ENCODE peak calls at places on chromosome 12, in four cellular contexts. J is GM23338, Q is endothelial cell of umbilical vein, U is prostate gland. S is an unnamed sample. For H3K4me1, the result is how much of the 10 kb centered on the place peaks cover.

GRCh38 chr12:43551271-43551970 is 582 bp downstream of the ADAMTS20 start:
- DNase-seq in J (peak), Q (no peak), U (no peak), S (no peak)

GRCh38 chr12:89373772-89374572 is 21.7 kb upstream of the DUSP6 start:
- DNase-seq in J (no peak), Q (peak), U (peak), S (no peak)

GRCh38 chr12:76037130-76038105 is 5.8 kb upstream of the PHLDA1 start:
- DNase-seq in J (peak), Q (peak), U (peak), S (no peak)

GRCh38 chr12:100566887-100567637 is 6.4 kb upstream of the GAS2L3 start:
- DNase-seq in J (no peak), Q (no peak), U (no peak), S (no peak)

GRCh38 chr12:29253916-29254625 is 105.0 kb downstream of the FAR2 start:
- DNase-seq in J (no peak), Q (no peak), U (no peak), S (no peak)

GRCh38 chr12:15603461-15604085 is 185.6 kb downstream of the EPS8 start:
- DNase-seq in J (no peak), Q (no peak), U (no peak), S (no peak)

GRCh38 chr12:67077617-67078016 is 191.5 kb upstream of the CAND1 start:
- DNase-seq in J (no peak), Q (no peak), U (no peak), S (no peak)

GRCh38 chr12:115485503-115485902 is 792.0 kb downstream of the MED13L start:
- DNase-seq in J (no peak), Q (no peak), U (no peak), S (no peak)

GRCh38 chr12:19937161-19937560 is 431.2 kb upstream of the PDE3A start:
- DNase-seq in J (no peak), Q (no peak), U (no peak), S (no peak)

GRCh38 chr12:121905746-121906145 is 12.6 kb upstream of the CFAP251 start:
- DNase-seq in J (no peak), Q (no peak), U (no peak), S (no peak)

GRCh38 chr12:106600503-106600902 is 17.7 kb downstream of the RFX4 start:
- DNase-seq in J (peak), Q (no peak), U (no peak), S (no peak)

GRCh38 chr12:67391656-67392055 is 122.5 kb downstream of the CAND1 start:
- DNase-seq in J (no peak), Q (no peak), U (no peak), S (no peak)

GRCh38 chr12:26125451-26126339 is 858 bp upstream of the BHLHE41 start:
- DNase-seq in J (peak), Q (peak), U (peak), S (peak)

GRCh38 chr12:34289431-34290190 is 267.3 kb downstream of the ALG10 start:
- DNase-seq in J (no peak), Q (no peak), U (no peak), S (no peak)

GRCh38 chr12:94435511-94435927 is 24.1 kb downstream of the CEP83 start:
- DNase-seq in J (no peak), Q (no peak), U (no peak), S (no peak)

GRCh38 chr12:92400006-92400405 is 254.4 kb upstream of the BTG1 start:
- DNase-seq in J (no peak), Q (no peak), U (no peak), S (no peak)

GRCh38 chr12:92404259-92404894 is 258.7 kb upstream of the BTG1 start:
- DNase-seq in J (no peak), Q (no peak), U (no peak), S (no peak)

GRCh38 chr12:92404921-92405320 is 259.3 kb upstream of the BTG1 start:
- DNase-seq in J (no peak), Q (no peak), U (no peak), S (no peak)

GRCh38 chr12:92402415-92402814 is 256.8 kb upstream of the BTG1 start:
- DNase-seq in J (no peak), Q (no peak), U (no peak), S (no peak)

DNA sequence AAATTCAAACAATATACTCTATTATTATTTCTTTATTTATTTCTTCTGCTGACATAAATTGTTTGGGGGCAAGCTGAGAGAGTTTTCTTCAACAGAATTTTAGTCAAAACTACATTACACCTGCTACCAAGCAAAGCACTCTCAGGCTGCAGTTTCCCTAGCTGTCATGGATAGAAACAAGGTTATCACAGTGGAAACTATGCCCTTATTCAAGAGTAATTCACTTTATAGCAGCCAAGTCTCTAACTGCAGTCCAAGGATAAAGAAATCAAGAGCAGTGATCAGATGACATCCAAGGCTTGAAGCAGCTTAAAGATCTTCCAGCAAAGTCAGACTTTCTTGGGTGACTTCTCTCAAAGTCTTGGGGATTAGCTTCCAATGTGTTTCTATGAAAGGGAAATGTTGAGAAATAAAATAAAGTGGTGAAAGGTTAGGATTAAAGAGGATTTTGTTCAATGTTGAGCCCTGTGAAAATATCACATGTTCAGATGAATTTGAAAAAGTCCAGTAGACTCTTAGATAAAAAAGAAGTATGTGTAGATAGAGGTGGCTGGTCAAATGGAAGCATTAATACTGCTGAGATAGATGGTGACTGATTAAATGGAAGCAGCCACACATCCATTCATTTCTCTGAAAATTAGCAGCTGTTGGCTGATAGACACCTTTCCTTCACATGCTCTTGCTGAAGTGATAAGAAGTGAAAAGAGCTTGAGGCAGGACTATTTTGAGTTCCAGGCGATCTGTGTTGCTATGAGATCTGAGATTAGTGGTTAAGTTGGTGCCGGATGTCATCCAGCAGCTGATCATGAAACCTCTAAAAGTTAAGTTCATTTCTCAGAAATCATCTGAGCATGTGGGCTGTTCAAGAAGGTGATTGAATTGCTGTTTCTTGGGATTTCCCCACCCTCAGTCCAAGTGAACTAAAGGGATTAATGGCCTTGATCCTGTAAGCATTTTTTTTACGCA is 257.8 kb upstream of the BTG1 start:
- DNase-seq in J (no peak), Q (no peak), U (no peak), S (no peak)
- TF ChIP-seq POLR2AphosphoS5 in J (no peak), Q (no peak), U (no peak), S (no peak)

GRCh38 chr12:104340177-104340576 is 36.6 kb downstream of the EID3 start:
- DNase-seq in J (no peak), Q (peak), U (no peak), S (no peak)

GRCh38 chr12:104342147-104342546 is 38.6 kb downstream of the EID3 start:
- DNase-seq in J (no peak), Q (no peak), U (no peak), S (no peak)

GRCh38 chr12:104337030-104337558 is 33.6 kb downstream of the EID3 start:
- DNase-seq in J (no peak), Q (no peak), U (no peak), S (no peak)

GRCh38 chr12:104340917-104341611 is 37.5 kb downstream of the EID3 start:
- DNase-seq in J (no peak), Q (no peak), U (no peak), S (no peak)

GRCh38 chr12:104339663-104340062 is 36.1 kb downstream of the EID3 start:
- DNase-seq in J (no peak), Q (no peak), U (no peak), S (no peak)
- H3K4me1 ChIP-seq in J (under half), Q (under half), U (under half), S (under half)

DNA sequence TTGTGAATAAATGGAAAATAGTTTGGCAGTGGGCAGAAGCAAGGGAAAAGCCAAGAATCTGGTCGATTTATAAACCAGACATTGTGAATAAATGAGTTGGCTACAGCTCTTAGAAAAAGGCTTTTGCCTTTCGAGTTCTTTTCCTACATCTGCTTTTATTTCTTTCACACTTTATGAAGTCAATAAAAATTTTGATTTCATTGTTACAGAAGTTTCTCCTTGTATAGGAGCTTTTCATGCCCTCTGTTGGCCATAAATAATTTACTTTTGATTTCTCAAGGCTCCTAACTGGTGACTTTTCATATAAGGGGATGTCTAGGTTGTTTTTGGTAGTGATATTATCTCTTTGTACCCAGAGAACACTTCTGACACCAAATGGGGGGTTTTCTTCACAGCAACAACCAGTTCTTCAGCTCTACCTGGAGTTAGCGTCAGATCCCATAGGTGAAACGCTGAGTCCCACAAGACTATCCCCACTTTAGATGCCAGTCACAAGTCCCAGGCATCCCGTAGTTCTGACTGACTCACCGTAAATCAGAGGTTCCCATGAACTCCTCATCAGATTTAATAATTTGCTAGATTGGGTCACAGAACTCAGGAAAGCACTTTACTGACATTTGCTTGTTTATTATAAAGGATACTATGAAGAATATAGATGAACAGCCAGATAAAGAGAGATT is 136.4 kb upstream of the DNM1L start:
- DNase-seq in J (no peak), Q (no peak), U (no peak), S (no peak)
- TF ChIP-seq CTCF in J (no peak), Q (no peak), U (no peak), S (no peak)

GRCh38 chr12:32005496-32006125 is 46.4 kb downstream of the RESF1 start:
- DNase-seq in J (no peak), Q (peak), U (no peak), S (no peak)
- TF ChIP-seq POLR2AphosphoS5 in J (no peak), Q (no peak), U (no peak), S (no peak)

DNA sequence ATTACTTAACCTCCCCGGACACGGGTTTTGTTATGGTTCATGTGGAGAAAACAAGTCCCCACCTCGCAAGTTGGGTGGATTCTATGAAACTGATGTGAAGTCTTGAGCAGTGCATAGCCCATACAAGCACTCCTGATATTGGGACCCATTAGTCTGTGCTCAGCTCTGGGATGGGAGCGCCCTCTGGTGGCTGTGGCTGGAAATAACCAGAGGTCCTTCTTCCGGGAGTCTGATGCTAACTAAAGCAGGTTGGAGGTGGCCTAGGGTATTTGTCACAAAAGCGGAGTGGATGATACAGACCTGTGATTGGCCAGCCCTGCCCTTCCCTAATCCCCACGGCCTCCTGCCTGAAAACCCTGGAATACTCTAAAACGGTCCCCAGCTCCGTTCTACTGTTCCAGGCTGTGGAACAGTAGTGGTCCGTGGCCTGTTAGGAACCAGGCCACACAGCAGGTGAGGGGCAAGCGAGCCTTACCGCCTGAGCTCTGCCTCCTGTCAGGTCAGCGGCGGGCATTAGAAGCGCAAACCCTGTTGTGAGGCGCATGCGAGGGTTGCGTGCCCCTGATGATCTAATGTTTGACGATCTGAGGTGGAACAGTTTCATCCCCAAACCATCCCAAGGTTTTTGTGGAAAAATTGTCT is 6.4 kb downstream of the SLC48A1 start:
- DNase-seq in J (peak), Q (peak), U (peak), S (peak)
- H3K4me1 ChIP-seq in J (under half), Q (under half), U (under half), S (under half)

S was measured in stomach.